ENCODE peak calls at places on chromosomes 13 and 19, in six cellular contexts. F is GM23248; E is Peyer's patch; B is HAP-1; R is CD4-positive, alpha-beta T cell; P is mesenchymal stem cell. N is an unnamed sample.

GRCh38 chr13:27917121-27917947 is 2.5 kb upstream of the PDX1 start:
- DNase-seq in R (no peak), P (no peak), E (no peak), F (no peak), B (no peak), N (no peak)

GRCh38 chr19:18017275-18018083 is 9.5 kb downstream of the ARRDC2 start:
- DNase-seq in B (no peak), F (no peak), E (no peak), P (no peak), R (no peak), N (no peak)

GRCh38 chr13:99228737-99229691 is 28.4 kb downstream of the UBAC2 start:
- DNase-seq in R (no peak), B (no peak), E (no peak), F (peak; percentile 84), P (peak; percentile 87), N (no peak)

GRCh38 chr19:5536337-5536894 is 31.3 kb downstream of the TINCR start:
- DNase-seq in E (no peak), P (peak; percentile 47), R (no peak), F (peak; percentile 65), B (peak; percentile 88), N (no peak)

GRCh38 chr13:45402641-45403040 is 15.5 kb downstream of the SLC25A30 start:
- DNase-seq in F (no peak), P (no peak), E (no peak), B (no peak), R (no peak), N (no peak)

GRCh38 chr13:20360041-20360491 is 127.9 kb upstream of the GJB6 start:
- DNase-seq in B (no peak), P (peak; percentile 18), R (no peak), E (no peak), F (peak; percentile 42), N (no peak)

GRCh38 chr19:11485245-11485837 is 4.5 kb upstream of the ELAVL3 start:
- DNase-seq in F (no peak), B (no peak), E (no peak), P (no peak), R (no peak), N (no peak)

GRCh38 chr19:6204212-6204611 is 68.7 kb downstream of the ACSBG2 start:
- DNase-seq in F (peak; percentile 44), R (no peak), P (peak; percentile 65), B (no peak), E (peak; percentile 40), N (no peak)

GRCh38 chr19:55368701-55369563 is 1.3 kb downstream of the IL11 start:
- DNase-seq in F (peak; percentile 93), R (no peak), E (no peak), B (peak; percentile 49), P (peak; percentile 57), N (no peak)

GRCh38 chr13:19794552-19795143 is 11.9 kb upstream of the PSPC1 start:
- DNase-seq in R (no peak), E (no peak), F (no peak), B (no peak), P (no peak), N (no peak)

GRCh38 chr19:39998511-39998910 is 1.7 kb downstream of the ZNF546 start:
- DNase-seq in F (peak; percentile 63), E (no peak), P (no peak), B (no peak), R (no peak), N (no peak)

GRCh38 chr19:10552596-10553053 is 8.9 kb downstream of the ATG4D start:
- DNase-seq in B (peak; percentile 75), E (peak; percentile 63), P (peak; percentile 30), R (no peak), F (peak; percentile 36), N (no peak)

GRCh38 chr13:46181799-46182490 is at the start of gene LCP1:
- DNase-seq in B (no peak), E (peak; percentile 88), F (no peak), P (no peak), R (peak; percentile 62), N (peak; percentile 78)

GRCh38 chr13:99417151-99417820 is 84.0 kb upstream of the TM9SF2 start:
- DNase-seq in E (peak; percentile 37), P (no peak), F (no peak), R (no peak), B (no peak), N (no peak)

GRCh38 chr13:52738719-52739467 is 727 bp downstream of the CNMD start:
- DNase-seq in F (peak; percentile 3), B (no peak), P (peak; percentile 10), E (no peak), R (peak; percentile 1), N (no peak)

GRCh38 chr19:39996218-39996810 is 546 bp upstream of the ZNF546 start:
- DNase-seq in F (peak; percentile 74), R (no peak), E (peak; percentile 55), B (peak; percentile 35), P (peak; percentile 82), N (no peak)

GRCh38 chr19:4566402-4567051 is 7.0 kb upstream of the SEMA6B start:
- DNase-seq in R (no peak), B (no peak), F (no peak), P (no peak), E (no peak), N (no peak)

GRCh38 chr19:1819211-1819975 is 7.3 kb upstream of the ATP8B3 start:
- DNase-seq in P (no peak), B (no peak), E (no peak), R (no peak), F (no peak), N (no peak)

GRCh38 chr19:7618771-7619510 is 10.4 kb downstream of the XAB2 start:
- DNase-seq in E (peak; percentile 81), R (no peak), B (no peak), F (no peak), P (no peak), N (no peak)

GRCh38 chr19:13588953-13589833 is 82.9 kb upstream of the CACNA1A start:
- DNase-seq in B (peak; percentile 87), R (peak; percentile 82), P (peak; percentile 51), E (peak; percentile 85), F (peak; percentile 81), N (peak; percentile 70)

GRCh38 chr13:104779311-104779710 is 1713.1 kb upstream of the SLC10A2 start:
- DNase-seq in R (no peak), F (peak; percentile 1), P (peak; percentile 28), B (no peak), E (no peak), N (no peak)

GRCh38 chr13:41597348-41598041 is 140.1 kb downstream of the RGCC start:
- DNase-seq in F (peak; percentile 79), R (no peak), B (no peak), P (no peak), E (no peak), N (no peak)

GRCh38 chr13:26872444-26873173 is 112.0 kb upstream of the GPR12 start:
- DNase-seq in E (peak; percentile 55), B (peak; percentile 81), R (peak; percentile 20), P (peak; percentile 9), F (peak; percentile 72), N (peak; percentile 12)

GRCh38 chr13:112213467-112214245 is 146.7 kb downstream of the SOX1 start:
- DNase-seq in E (peak; percentile 72), P (no peak), F (no peak), R (no peak), B (no peak), N (no peak)

GRCh38 chr19:50490991-50491472 is 14.4 kb upstream of the GARIN5A start:
- DNase-seq in E (no peak), B (no peak), P (no peak), R (no peak), F (no peak), N (no peak)

GRCh38 chr13:43107780-43108179 is 84.4 kb downstream of the DNAJC15 start:
- DNase-seq in F (peak; percentile 62), R (no peak), P (peak; percentile 31), B (no peak), E (no peak), N (no peak)

GRCh38 chr19:3642987-3643386 is 16.4 kb upstream of the CACTIN start:
- DNase-seq in E (no peak), B (peak; percentile 60), P (peak; percentile 14), F (peak; percentile 32), R (no peak), N (no peak)

GRCh38 chr19:18364826-18365528 is 21.0 kb upstream of the GDF15 start:
- DNase-seq in E (peak; percentile 89), B (peak; percentile 90), F (peak; percentile 92), R (no peak), P (peak; percentile 100), N (no peak)

GRCh38 chr13:80379245-80379644 is 38.3 kb upstream of the SPRY2 start:
- DNase-seq in F (peak; percentile 84), B (no peak), E (no peak), R (no peak), P (peak; percentile 40), N (no peak)

GRCh38 chr13:111270126-111270525 is 50.3 kb upstream of the TEX29 start:
- DNase-seq in R (no peak), E (no peak), P (no peak), F (peak; percentile 16), B (no peak), N (no peak)

GRCh38 chr19:17826508-17827056 is 5.3 kb upstream of the INSL3 start:
- DNase-seq in P (no peak), E (no peak), F (no peak), B (no peak), R (no peak), N (no peak)

GRCh38 chr13:29454931-29455481 is 140.5 kb downstream of the SLC7A1 start:
- DNase-seq in P (peak; percentile 28), E (no peak), B (peak; percentile 27), F (peak; percentile 41), R (no peak), N (no peak)

GRCh38 chr13:75226092-75226491 is 255.9 kb downstream of the TBC1D4 start:
- DNase-seq in E (no peak), F (peak; percentile 6), B (no peak), P (no peak), R (no peak), N (no peak)

GRCh38 chr19:9159891-9160290 is 18.9 kb upstream of the OR7D2 start:
- DNase-seq in B (no peak), E (no peak), R (no peak), P (no peak), F (no peak), N (no peak)
- H3K9me3 ChIP-seq in B (no peaks in the 10 kb centered on the region), E (peaks cover 6% of the 10 kb centered on the region), R (peaks cover 30% of the 10 kb centered on the region), P (peaks cover 97% of the 10 kb centered on the region), F (no peaks in the 10 kb centered on the region), N (peaks cover 4% of the 10 kb centered on the region)

GRCh38 chr19:9531933-9532332 is 6.5 kb downstream of the ZNF426 start:
- DNase-seq in P (peak; percentile 9), F (peak; percentile 52), R (no peak), B (no peak), E (no peak), N (no peak)

GRCh38 chr19:9538183-9539058 is at the start of gene ZNF426:
- DNase-seq in B (peak; percentile 87), P (peak; percentile 92), F (peak; percentile 96), E (peak; percentile 91), R (peak; percentile 62), N (peak; percentile 79)

GRCh38 chr19:9535934-9536333 is 2.5 kb downstream of the ZNF426 start:
- DNase-seq in P (no peak), E (no peak), F (peak; percentile 21), R (no peak), B (no peak), N (no peak)
- H3K9me3 ChIP-seq in P (peaks cover 61% of the 10 kb centered on the region), E (no peaks in the 10 kb centered on the region), F (peaks cover 9% of the 10 kb centered on the region), R (peaks cover 52% of the 10 kb centered on the region), B (peaks cover 17% of the 10 kb centered on the region), N (peaks cover 11% of the 10 kb centered on the region)

GRCh38 chr13:94710081-94710809 is 2.1 kb downstream of the SOX21 start:
- DNase-seq in E (no peak), B (peak; percentile 70), P (peak; percentile 16), F (no peak), R (no peak), N (no peak)
- H3K9me3 ChIP-seq in E (no peaks in the 10 kb centered on the region), B (no peaks in the 10 kb centered on the region), P (no peaks in the 10 kb centered on the region), F (no peaks in the 10 kb centered on the region), R (peaks cover 23% of the 10 kb centered on the region), N (no peaks in the 10 kb centered on the region)

GRCh38 chr19:37148214-37148613 is 24.3 kb downstream of the ZNF585A start:
- DNase-seq in P (no peak), B (no peak), E (no peak), R (no peak), F (no peak), N (no peak)
- H3K9me3 ChIP-seq in P (peaks cover 87% of the 10 kb centered on the region), B (peaks cover 11% of the 10 kb centered on the region), E (no peaks in the 10 kb centered on the region), R (peaks cover 88% of the 10 kb centered on the region), F (no peaks in the 10 kb centered on the region), N (peaks cover 46% of the 10 kb centered on the region)